ENCODE peak calls at places on chromosomes 12 and 14, in four cellular contexts. One of them, this sample, is unnamed. For H3K4me1, the result is how much of the 10 kb centered on the place peaks cover.

GRCh38 chr14:21268612-21269251 is 510 bp downstream of the HNRNPC start:
- DNase-seq in stomach: peak
- DNase-seq in neural progenitor cell: peak
- DNase-seq in fibroblast of lung: peak
- DNase-seq in this sample: peak

GRCh38 chr14:65303185-65303901 is 109.2 kb upstream of the FUT8 start:
- DNase-seq in fibroblast of lung: no peak
- DNase-seq in neural progenitor cell: peak
- DNase-seq in stomach: no peak
- DNase-seq in this sample: no peak

GRCh38 chr14:40870252-40870651 is 736.4 kb upstream of the LRFN5 start:
- DNase-seq in neural progenitor cell: no peak
- DNase-seq in stomach: no peak
- DNase-seq in fibroblast of lung: no peak
- DNase-seq in this sample: no peak

GRCh38 chr12:26369588-26369987 is 174.2 kb downstream of the SSPN start:
- DNase-seq in neural progenitor cell: peak
- DNase-seq in stomach: no peak
- DNase-seq in fibroblast of lung: peak
- DNase-seq in this sample: no peak

GRCh38 chr12:108375986-108376663 is 37.0 kb upstream of the CMKLR1 start:
- DNase-seq in fibroblast of lung: no peak
- DNase-seq in stomach: no peak
- DNase-seq in neural progenitor cell: no peak
- DNase-seq in this sample: no peak

GRCh38 chr12:132327351-132328171 is 1.8 kb downstream of the GALNT9 start:
- DNase-seq in stomach: no peak
- DNase-seq in neural progenitor cell: no peak
- DNase-seq in fibroblast of lung: peak
- DNase-seq in this sample: no peak

GRCh38 chr12:12645485-12645884 is 33.8 kb downstream of the CREBL2 start:
- DNase-seq in stomach: no peak
- DNase-seq in neural progenitor cell: peak
- DNase-seq in fibroblast of lung: peak
- DNase-seq in this sample: no peak

GRCh38 chr14:20516921-20517320 is 11.6 kb downstream of the RNASE10 start:
- DNase-seq in stomach: no peak
- DNase-seq in neural progenitor cell: no peak
- DNase-seq in fibroblast of lung: peak
- DNase-seq in this sample: no peak

GRCh38 chr12:6532051-6532926 is 2.0 kb upstream of the GAPDH start:
- DNase-seq in neural progenitor cell: peak
- DNase-seq in stomach: peak
- DNase-seq in fibroblast of lung: peak
- DNase-seq in this sample: peak

GRCh38 chr12:27332407-27333310 is at the start of gene BMAL2:
- DNase-seq in fibroblast of lung: peak
- DNase-seq in neural progenitor cell: peak
- DNase-seq in stomach: peak
- DNase-seq in this sample: no peak

GRCh38 chr14:94026173-94026885 is at the start of gene OTUB2:
- DNase-seq in fibroblast of lung: peak
- DNase-seq in stomach: peak
- DNase-seq in neural progenitor cell: peak
- DNase-seq in this sample: peak

GRCh38 chr12:52870361-52871290 is 21.8 kb upstream of the KRT78 start:
- DNase-seq in fibroblast of lung: peak
- DNase-seq in neural progenitor cell: peak
- DNase-seq in stomach: peak
- DNase-seq in this sample: peak

GRCh38 chr12:16184691-16185090 is 92.8 kb downstream of the SLC15A5 start:
- DNase-seq in neural progenitor cell: no peak
- DNase-seq in fibroblast of lung: no peak
- DNase-seq in stomach: no peak
- DNase-seq in this sample: no peak

GRCh38 chr14:28755198-28755794 is 11.3 kb upstream of the FOXG1 start:
- DNase-seq in neural progenitor cell: no peak
- DNase-seq in stomach: no peak
- DNase-seq in fibroblast of lung: no peak
- DNase-seq in this sample: no peak

GRCh38 chr14:37625597-37626595 is 30.5 kb downstream of the TTC6 start:
- DNase-seq in stomach: no peak
- DNase-seq in fibroblast of lung: no peak
- DNase-seq in neural progenitor cell: no peak
- DNase-seq in this sample: no peak

GRCh38 chr12:132414634-132415340 is 75.2 kb upstream of the FBRSL1 start:
- DNase-seq in fibroblast of lung: peak
- DNase-seq in stomach: peak
- DNase-seq in neural progenitor cell: peak
- DNase-seq in this sample: peak

GRCh38 chr12:47068539-47068938 is 10.9 kb upstream of the PCED1B start:
- DNase-seq in stomach: no peak
- DNase-seq in fibroblast of lung: no peak
- DNase-seq in neural progenitor cell: peak
- DNase-seq in this sample: no peak

GRCh38 chr12:49810159-49810459 is 18.1 kb downstream of the NCKAP5L start:
- DNase-seq in neural progenitor cell: no peak
- DNase-seq in stomach: no peak
- DNase-seq in fibroblast of lung: no peak
- DNase-seq in this sample: no peak
- H3K27ac ChIP-seq in neural progenitor cell: peak
- H3K27ac ChIP-seq in stomach: peak
- H3K27ac ChIP-seq in fibroblast of lung: no peak
- H3K27ac ChIP-seq in this sample: no peak

GRCh38 chr14:103393078-103393477 is 7.9 kb downstream of the MARK3 start:
- DNase-seq in stomach: peak
- DNase-seq in neural progenitor cell: no peak
- DNase-seq in fibroblast of lung: no peak
- DNase-seq in this sample: no peak
- H3K4me1 ChIP-seq in stomach: half or more
- H3K4me1 ChIP-seq in neural progenitor cell: under half
- H3K4me1 ChIP-seq in fibroblast of lung: under half
- H3K4me1 ChIP-seq in this sample: under half

GRCh38 chr14:72664651-72665050 is 229.2 kb downstream of the DPF3 start:
- DNase-seq in stomach: no peak
- DNase-seq in neural progenitor cell: no peak
- DNase-seq in fibroblast of lung: no peak
- DNase-seq in this sample: no peak

GRCh38 chr14:72666610-72667009 is 227.3 kb downstream of the DPF3 start:
- DNase-seq in neural progenitor cell: no peak
- DNase-seq in stomach: no peak
- DNase-seq in fibroblast of lung: peak
- DNase-seq in this sample: no peak

GRCh38 chr14:72663956-72664650 is 229.8 kb downstream of the DPF3 start:
- DNase-seq in fibroblast of lung: no peak
- DNase-seq in stomach: no peak
- DNase-seq in neural progenitor cell: no peak
- DNase-seq in this sample: no peak

GRCh38 chr14:72663076-72663487 is 230.8 kb downstream of the DPF3 start:
- DNase-seq in neural progenitor cell: no peak
- DNase-seq in fibroblast of lung: no peak
- DNase-seq in stomach: no peak
- DNase-seq in this sample: no peak

DNA sequence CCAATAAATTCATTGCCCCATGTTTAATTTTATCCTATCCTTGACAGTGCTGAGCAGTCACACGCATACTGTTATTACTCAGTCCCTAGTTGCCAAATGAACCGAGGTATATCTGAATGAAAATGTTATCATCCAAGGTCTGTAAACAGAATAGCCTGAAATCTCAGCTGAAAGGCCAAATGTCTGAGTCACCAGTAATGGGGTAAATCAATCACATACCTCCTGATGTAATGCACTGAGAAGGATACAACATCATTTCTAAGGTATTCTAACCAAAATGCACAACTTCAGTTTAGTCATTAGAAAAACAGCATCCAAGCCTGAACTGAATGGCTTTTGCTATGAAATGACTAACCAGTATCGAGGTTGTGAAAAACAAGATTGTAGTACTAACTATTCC is 228.6 kb downstream of the DPF3 start:
- DNase-seq in neural progenitor cell: no peak
- DNase-seq in fibroblast of lung: peak
- DNase-seq in stomach: no peak
- DNase-seq in this sample: no peak
- H3K27ac ChIP-seq in neural progenitor cell: no peak
- H3K27ac ChIP-seq in fibroblast of lung: peak
- H3K27ac ChIP-seq in stomach: no peak
- H3K27ac ChIP-seq in this sample: no peak

GRCh38 chr14:52329678-52330376 is 15.7 kb downstream of the PTGER2 start:
- DNase-seq in stomach: no peak
- DNase-seq in fibroblast of lung: no peak
- DNase-seq in neural progenitor cell: no peak
- DNase-seq in this sample: no peak
- H3K4me1 ChIP-seq in stomach: under half
- H3K4me1 ChIP-seq in fibroblast of lung: under half
- H3K4me1 ChIP-seq in neural progenitor cell: under half
- H3K4me1 ChIP-seq in this sample: under half

DNA sequence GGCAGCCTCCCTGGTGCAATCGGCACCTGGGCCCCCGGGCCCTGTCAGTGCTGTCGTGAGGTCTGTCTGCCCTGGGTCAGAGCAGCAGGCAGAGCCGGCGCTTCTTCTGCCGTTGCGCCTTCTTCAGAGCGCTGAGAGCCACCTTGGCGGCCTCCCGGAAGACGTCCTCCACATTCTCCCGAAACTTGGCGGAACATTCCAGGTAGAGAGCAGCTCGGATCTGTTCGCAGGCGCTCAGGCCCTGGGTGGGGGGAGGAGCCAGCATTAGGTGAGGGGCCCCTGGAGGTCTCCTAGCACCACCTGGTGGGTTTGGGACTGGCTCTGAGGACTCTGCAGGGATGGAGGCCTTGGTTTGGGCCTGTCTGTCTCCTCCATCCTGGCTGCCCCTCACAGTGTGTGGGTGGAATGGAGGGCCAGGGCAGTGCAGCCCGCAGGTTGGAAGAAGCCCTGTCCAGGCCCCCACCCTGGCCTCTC is 14.0 kb downstream of the RHOF start:
- DNase-seq in neural progenitor cell: peak
- DNase-seq in fibroblast of lung: no peak
- DNase-seq in stomach: no peak
- DNase-seq in this sample: no peak
- H3K27ac ChIP-seq in neural progenitor cell: no peak
- H3K27ac ChIP-seq in fibroblast of lung: no peak
- H3K27ac ChIP-seq in stomach: no peak
- H3K27ac ChIP-seq in this sample: no peak

DNA sequence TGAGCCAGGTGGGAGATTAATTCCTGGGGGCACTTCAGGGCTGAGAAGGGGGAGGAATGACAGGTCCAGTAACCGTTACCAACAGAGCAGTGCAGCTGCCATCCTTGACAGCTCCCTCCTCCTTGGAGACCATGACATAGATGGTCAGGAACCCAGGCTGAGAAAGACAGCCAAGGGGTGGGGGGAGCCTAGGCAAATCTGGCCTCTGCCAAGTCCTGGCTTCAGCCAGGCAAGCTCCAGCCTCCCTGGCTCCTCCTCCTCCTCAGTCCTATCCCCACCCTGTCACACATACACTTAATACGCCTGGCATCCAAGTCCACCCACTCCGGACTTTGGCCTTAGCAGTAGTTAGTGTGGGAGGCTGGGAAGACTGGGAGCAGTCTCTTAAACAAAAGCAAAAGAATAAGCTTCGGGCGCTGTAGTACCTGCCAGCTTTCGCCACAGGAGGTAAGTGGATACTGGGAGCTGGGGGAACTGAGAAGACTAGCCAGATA is at the start of gene RDH5:
- DNase-seq in neural progenitor cell: no peak
- DNase-seq in fibroblast of lung: peak
- DNase-seq in stomach: peak
- DNase-seq in this sample: no peak
- H3K4me1 ChIP-seq in neural progenitor cell: under half
- H3K4me1 ChIP-seq in fibroblast of lung: half or more
- H3K4me1 ChIP-seq in stomach: half or more
- H3K4me1 ChIP-seq in this sample: half or more

This sample was measured in Peyer's patch.